ENCODE peak calls at places on chromosomes 5 and 9, in four cellular contexts. H, M, A and J are unnamed samples.

GRCh38 chr5:71576241-71576640 is 10.9 kb upstream of the MCCC2 start:
- DNase-seq in H (no peak), M (peak; percentile 31), A (no peak), J (no peak)

GRCh38 chr9:8555767-8556500 is 756.4 kb upstream of the DMAC1 start:
- DNase-seq in A (no peak), M (no peak), H (no peak), J (no peak)

GRCh38 chr9:108903437-108904103 is 30.4 kb downstream of the ELP1 start:
- DNase-seq in A (no peak), M (peak; percentile 56), H (no peak), J (no peak)

GRCh38 chr9:106677374-106677773 is 185.6 kb upstream of the ZNF462 start:
- DNase-seq in A (no peak), H (no peak), M (no peak), J (no peak)

GRCh38 chr9:122389799-122390481 is 19.1 kb downstream of the PTGS1 start:
- DNase-seq in H (peak; percentile 49), A (no peak), M (no peak), J (no peak)

GRCh38 chr5:19172926-19173425 is 815.0 kb downstream of the CDH18 start:
- DNase-seq in M (no peak), A (no peak), H (no peak), J (no peak)

GRCh38 chr9:33230756-33231691 is 8.9 kb upstream of the SPINK4 start:
- DNase-seq in A (peak; percentile 82), H (no peak), M (no peak), J (no peak)

GRCh38 chr9:116683535-116683934 is 3.6 kb upstream of the TRIM32 start:
- DNase-seq in A (no peak), H (no peak), M (no peak), J (no peak)

GRCh38 chr5:59099270-59099994 is 516.6 kb downstream of the RAB3C start:
- DNase-seq in H (no peak), M (peak; percentile 96), A (no peak), J (no peak)

GRCh38 chr9:98520221-98520920 is 188.4 kb downstream of the GABBR2 start:
- DNase-seq in M (peak; percentile 86), A (no peak), H (no peak), J (no peak)

GRCh38 chr5:115461093-115461492 is 83.5 kb downstream of the FEM1C start:
- DNase-seq in M (no peak), H (no peak), A (no peak), J (no peak)

GRCh38 chr5:10233505-10233904 is 16.2 kb downstream of the ATPSCKMT start:
- DNase-seq in H (no peak), A (no peak), M (peak; percentile 97), J (peak; percentile 5)

GRCh38 chr9:129493714-129494047 is 127.2 kb downstream of the C9orf50 start:
- DNase-seq in A (no peak), H (no peak), M (no peak), J (no peak)

GRCh38 chr5:31809037-31809910 is 170.3 kb downstream of the PDZD2 start:
- DNase-seq in H (peak; percentile 83), M (peak; percentile 70), A (peak; percentile 67), J (peak; percentile 67)

GRCh38 chr5:58963361-58963760 is 380.5 kb downstream of the RAB3C start:
- DNase-seq in H (no peak), A (no peak), M (no peak), J (no peak)

GRCh38 chr5:121987052-121987684 is 25.4 kb downstream of the SRFBP1 start:
- DNase-seq in A (no peak), H (no peak), M (no peak), J (no peak)

GRCh38 chr9:16290169-16290568 is 580.3 kb downstream of the BNC2 start:
- DNase-seq in H (peak; percentile 22), M (no peak), A (no peak), J (no peak)

GRCh38 chr5:79284852-79285251 is 48.9 kb downstream of the JMY start:
- DNase-seq in A (no peak), M (peak; percentile 72), H (no peak), J (no peak)

GRCh38 chr5:168734657-168735344 is 155.6 kb upstream of the PANK3 start:
- DNase-seq in M (peak; percentile 11), A (no peak), H (no peak), J (no peak)

GRCh38 chr5:66454186-66455078 is 141.8 kb upstream of the MAST4 start:
- DNase-seq in A (peak; percentile 80), M (no peak), H (no peak), J (no peak)

GRCh38 chr9:78932849-78933627 is 636.1 kb downstream of the PSAT1 start:
- DNase-seq in H (no peak), A (peak; percentile 18), M (peak; percentile 85), J (no peak)

GRCh38 chr9:95425910-95426551 is 90.7 kb downstream of the PTCH1 start:
- DNase-seq in H (no peak), M (peak; percentile 74), A (no peak), J (no peak)
- H3K18ac ChIP-seq in H (no peak overlapping the region), M (peak overlapping the region; percentile 70), A (no peak overlapping the region), J (peak overlapping the region; percentile 20)

GRCh38 chr9:128068656-128069221 is 707 bp downstream of the SLC25A25 start:
- DNase-seq in A (no peak), H (no peak), M (no peak), J (no peak)
- H3K4ac ChIP-seq in A (peak overlapping the region; percentile 53), H (no peak overlapping the region), M (peak overlapping the region; percentile 63), J (no peak overlapping the region)

DNA sequence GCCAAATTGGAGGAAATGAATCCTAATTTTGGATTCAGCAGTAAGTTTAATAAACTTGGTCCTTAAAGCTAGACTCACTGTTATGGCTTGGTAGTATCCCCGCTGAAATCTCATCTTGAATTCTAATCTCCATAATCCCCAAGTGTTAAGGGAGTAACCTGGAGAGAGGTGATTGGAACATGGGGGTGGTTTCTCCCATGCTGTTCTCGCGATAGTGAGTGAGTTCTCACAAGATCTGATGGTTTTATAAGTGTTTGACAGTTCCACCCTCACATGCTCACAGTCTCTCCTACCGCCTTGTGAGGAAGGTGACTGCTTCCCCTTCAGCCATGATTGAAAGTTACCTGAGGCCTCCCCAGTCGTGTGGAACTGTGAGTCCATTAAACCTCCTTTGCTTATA is 824.5 kb upstream of the WWC1 start:
- DNase-seq in A (no peak), H (no peak), M (no peak), J (no peak)
- H4K8ac ChIP-seq in A (no peak overlapping the region), H (no peak overlapping the region), M (no peak overlapping the region), J (no peak overlapping the region)

GRCh38 chr5:154721476-154722058 is 33.6 kb upstream of the LARP1 start:
- DNase-seq in A (no peak), H (peak; percentile 75), M (no peak), J (no peak)
- H3K18ac ChIP-seq in A (no peak overlapping the region), H (no peak overlapping the region), M (no peak overlapping the region), J (peak overlapping the region; percentile 68)

DNA sequence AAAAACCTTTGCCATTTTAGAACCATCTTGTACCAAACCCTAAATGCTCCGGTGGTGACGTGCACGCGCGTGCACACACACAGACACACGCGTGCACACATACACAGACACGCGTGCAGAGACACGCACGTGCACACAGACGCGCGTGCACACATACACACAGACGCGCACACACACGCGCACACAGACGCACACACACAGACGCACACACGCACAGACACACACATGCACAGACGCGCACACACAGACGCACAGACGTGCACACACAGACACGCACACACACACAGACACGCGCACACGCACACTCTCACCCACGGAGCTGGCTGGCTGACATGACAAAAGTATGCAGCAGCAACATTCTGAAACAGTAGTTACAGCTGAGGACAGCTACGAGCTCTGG is 46.1 kb upstream of the UBAC1 start:
- DNase-seq in M (peak; percentile 10), A (no peak), H (no peak), J (no peak)
- H3K4ac ChIP-seq in M (peak overlapping the region; percentile 4), A (no peak overlapping the region), H (no peak overlapping the region), J (no peak overlapping the region)

GRCh38 chr5:172632346-172633092 is 8.5 kb upstream of the NEURL1B start:
- DNase-seq in M (no peak), H (peak; percentile 9), A (no peak), J (no peak)

GRCh38 chr5:172630082-172630481 is 11.0 kb upstream of the NEURL1B start:
- DNase-seq in M (no peak), H (no peak), A (no peak), J (no peak)

GRCh38 chr5:172633403-172633970 is 7.6 kb upstream of the NEURL1B start:
- DNase-seq in A (no peak), M (no peak), H (peak; percentile 11), J (no peak)

GRCh38 chr5:172630961-172631360 is 10.1 kb upstream of the NEURL1B start:
- DNase-seq in A (no peak), H (peak; percentile 29), M (no peak), J (no peak)

GRCh38 chr5:172630482-172630881 is 10.6 kb upstream of the NEURL1B start:
- DNase-seq in M (no peak), A (no peak), H (peak; percentile 26), J (no peak)
- H4K8ac ChIP-seq in M (no peak overlapping the region), A (no peak overlapping the region), H (no peak overlapping the region), J (no peak overlapping the region)

GRCh38 chr5:153584561-153585359 is 94.3 kb downstream of the GRIA1 start:
- DNase-seq in A (no peak), H (no peak), M (peak; percentile 20), J (no peak)
- H3K18ac ChIP-seq in A (no peak overlapping the region), H (no peak overlapping the region), M (no peak overlapping the region), J (no peak overlapping the region)

DNA sequence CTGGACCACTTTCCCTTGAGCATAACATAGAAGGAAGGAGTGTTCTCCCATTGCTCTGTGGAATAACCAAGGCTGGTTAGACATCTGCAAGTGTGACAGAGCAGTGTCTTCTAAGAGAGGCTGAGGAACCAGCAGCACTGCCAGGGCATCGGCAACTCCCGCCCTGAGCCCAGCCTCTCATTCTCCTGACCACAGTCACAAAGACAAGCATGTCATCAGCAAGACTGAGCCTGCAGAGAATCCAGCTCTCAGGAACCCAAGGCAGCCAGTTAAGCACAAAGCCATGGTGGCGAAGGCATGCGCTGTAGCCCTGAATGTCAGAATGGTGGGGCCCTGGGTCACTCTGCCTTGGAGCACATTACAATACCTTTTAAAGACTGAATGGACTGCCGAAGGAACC is 253.9 kb downstream of the AGTPBP1 start:
- DNase-seq in H (no peak), A (no peak), M (no peak), J (no peak)
- H3K4ac ChIP-seq in H (no peak overlapping the region), A (no peak overlapping the region), M (no peak overlapping the region), J (no peak overlapping the region)

GRCh38 chr5:15500326-15500958 is 462 bp downstream of the FBXL7 start:
- DNase-seq in A (no peak), H (peak; percentile 46), M (peak; percentile 25), J (peak; percentile 48)
- H4K8ac ChIP-seq in A (peak overlapping the region; percentile 42), H (no peak overlapping the region), M (peak overlapping the region; percentile 4), J (no peak overlapping the region)